ENCODE peak calls at places on chromosomes 12 and 14, in four cellular contexts. X is lung, U is neural crest cell, P is mesothelial cell of epicardium. B is an unnamed sample.

GRCh38 chr12:104998423-104999346 is 12.6 kb downstream of the NOPCHAP1 start:
- DNase-seq in X (peak), U (no peak), P (no peak), B (no peak)

GRCh38 chr12:55676707-55677106 is 31.0 kb downstream of the ITGA7 start:
- DNase-seq in X (no peak), U (no peak), P (no peak), B (no peak)

GRCh38 chr12:128337456-128338160 is 70.6 kb downstream of the TMEM132C start:
- DNase-seq in X (no peak), U (no peak), P (no peak), B (no peak)

GRCh38 chr12:130911193-130911592 is 39.3 kb downstream of the RAN start:
- DNase-seq in X (no peak), U (no peak), P (no peak), B (no peak)

GRCh38 chr14:56118611-56119181 is 485 bp downstream of the PELI2 start:
- DNase-seq in X (no peak), U (no peak), P (peak), B (peak)

GRCh38 chr12:95262808-95263207 is 45.2 kb downstream of the VEZT start:
- DNase-seq in X (no peak), U (no peak), P (no peak), B (no peak)

GRCh38 chr12:75603475-75603874 is 92.1 kb upstream of the KRR1 start:
- DNase-seq in X (no peak), U (no peak), P (no peak), B (no peak)

GRCh38 chr12:30847259-30847658 is 79.3 kb upstream of the TSPAN11 start:
- DNase-seq in X (no peak), U (no peak), P (no peak), B (no peak)

GRCh38 chr12:15693233-15693911 is 95.8 kb downstream of the EPS8 start:
- DNase-seq in X (no peak), U (no peak), P (no peak), B (no peak)

GRCh38 chr12:3672113-3672509 is 80.8 kb downstream of the CRACR2A start:
- DNase-seq in X (no peak), U (no peak), P (no peak), B (no peak)

GRCh38 chr12:68871899-68872298 is 61.1 kb downstream of the CPM start:
- DNase-seq in X (no peak), U (no peak), P (no peak), B (peak)

GRCh38 chr12:26845057-26845666 is 12.2 kb upstream of the ITPR2 start:
- DNase-seq in X (peak), U (peak), P (no peak), B (no peak)

GRCh38 chr12:5783274-5783920 is 161.7 kb downstream of the ANO2 start:
- DNase-seq in X (peak), U (no peak), P (no peak), B (peak)

GRCh38 chr12:132250707-132251106 is 78.7 kb downstream of the GALNT9 start:
- DNase-seq in X (no peak), U (no peak), P (no peak), B (no peak)

GRCh38 chr14:60079723-60080122 is 12.0 kb upstream of the PCNX4 start:
- DNase-seq in X (no peak), U (no peak), P (no peak), B (no peak)

GRCh38 chr12:115322275-115322674 is 638.3 kb upstream of the TBX3 start:
- DNase-seq in X (no peak), U (no peak), P (no peak), B (no peak)

GRCh38 chr12:57242691-57243454 is 8.1 kb downstream of the STAC3 start:
- DNase-seq in X (no peak), U (peak), P (peak), B (no peak)

GRCh38 chr12:112716099-112717093 is 75.2 kb upstream of the RPH3A start:
- DNase-seq in X (no peak), U (peak), P (no peak), B (no peak)

GRCh38 chr12:66964629-66965028 is 285.8 kb upstream of the GRIP1 start:
- DNase-seq in X (no peak), U (no peak), P (no peak), B (no peak)

GRCh38 chr12:66960704-66961690 is 282.1 kb upstream of the GRIP1 start:
- DNase-seq in X (no peak), U (no peak), P (no peak), B (no peak)

GRCh38 chr12:66963901-66964300 is 285.0 kb upstream of the GRIP1 start:
- DNase-seq in X (no peak), U (no peak), P (no peak), B (no peak)

GRCh38 chr12:66959276-66959675 is 280.4 kb upstream of the GRIP1 start:
- DNase-seq in X (no peak), U (no peak), P (no peak), B (no peak)

DNA sequence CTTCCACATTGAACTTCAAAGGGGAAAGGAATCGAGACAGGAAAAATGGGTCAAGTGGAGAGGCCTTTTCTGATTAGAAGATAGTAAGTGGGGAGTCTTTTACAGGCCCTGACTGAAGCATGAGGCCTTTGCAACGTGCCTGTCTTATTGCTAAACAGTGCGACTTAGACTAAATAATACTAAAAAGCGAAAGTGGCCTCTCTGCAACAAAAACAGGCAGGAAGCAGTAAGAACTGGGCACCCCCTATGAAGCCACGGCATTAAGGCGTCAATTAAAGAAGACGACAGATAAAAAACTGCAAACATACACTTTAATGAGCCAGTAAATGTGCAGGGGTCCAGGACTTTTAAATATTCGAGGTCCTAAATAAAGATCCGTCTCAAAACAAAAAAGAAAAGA is 283.4 kb upstream of the GRIP1 start:
- DNase-seq in X (no peak), U (no peak), P (no peak), B (no peak)
- TF ChIP-seq CTCF in X (no peak), U (no peak), P (no peak), B (no peak)

GRCh38 chr12:67151891-67152290 is 117.3 kb upstream of the CAND1 start:
- DNase-seq in X (no peak), U (no peak), P (no peak), B (no peak)
- TF ChIP-seq CTCF in X (no peak), U (no peak), P (no peak), B (no peak)

GRCh38 chr14:72710212-72710611 is 183.7 kb downstream of the DPF3 start:
- DNase-seq in X (no peak), U (no peak), P (no peak), B (no peak)

GRCh38 chr14:72711936-72712335 is 182.0 kb downstream of the DPF3 start:
- DNase-seq in X (no peak), U (no peak), P (no peak), B (no peak)

GRCh38 chr14:72706485-72706884 is 187.4 kb downstream of the DPF3 start:
- DNase-seq in X (no peak), U (no peak), P (no peak), B (no peak)

GRCh38 chr14:72704507-72704906 is 189.4 kb downstream of the DPF3 start:
- DNase-seq in X (no peak), U (no peak), P (no peak), B (no peak)

DNA sequence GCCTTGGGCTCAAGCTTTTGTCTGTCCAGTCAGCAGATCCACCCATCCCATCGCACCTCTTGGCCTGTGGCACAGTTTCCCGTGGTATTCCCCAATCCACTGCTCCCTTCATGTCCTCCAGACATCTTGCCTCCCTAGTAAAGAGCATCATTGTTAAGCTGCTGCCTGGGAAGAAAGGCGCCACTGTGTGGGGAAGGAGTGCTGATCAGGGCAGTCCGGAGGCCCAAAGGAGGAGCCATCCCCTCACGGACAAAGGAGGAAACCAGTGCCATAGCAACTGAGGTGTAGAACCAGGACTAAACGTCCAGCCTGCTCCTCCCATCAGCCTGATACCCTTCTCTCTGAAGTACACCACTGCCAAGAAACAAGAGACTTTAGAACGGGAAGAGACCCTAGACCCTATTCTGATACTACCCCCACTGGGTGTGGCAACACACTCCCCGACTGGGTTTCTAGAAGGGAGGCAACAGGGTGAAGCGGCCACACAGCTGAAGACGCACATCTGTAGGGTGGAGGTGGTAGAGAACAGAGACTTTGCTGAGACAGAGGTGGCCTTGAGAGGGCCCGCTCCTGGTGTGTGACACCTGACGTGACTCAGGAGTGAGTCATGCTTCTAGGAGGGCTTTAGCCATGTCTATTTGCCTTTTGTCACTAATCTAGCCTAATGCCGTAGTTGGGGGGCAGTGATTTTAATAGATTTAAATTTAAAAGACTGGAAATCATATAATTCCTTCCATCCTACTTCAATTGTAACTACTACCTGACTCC is 185.0 kb downstream of the DPF3 start:
- DNase-seq in X (no peak), U (peak), P (no peak), B (no peak)
- TF ChIP-seq CTCF in X (no peak), U (no peak), P (no peak), B (no peak)

GRCh38 chr14:67571275-67571990 is 28.6 kb downstream of the PIGH start:
- DNase-seq in X (peak), U (peak), P (no peak), B (no peak)
- TF ChIP-seq CTCF in X (peak), U (peak), P (peak), B (peak)

GRCh38 chr14:61394542-61394941 is 73.2 kb downstream of the PRKCH start:
- DNase-seq in X (no peak), U (no peak), P (no peak), B (no peak)
- TF ChIP-seq CTCF in X (no peak), U (no peak), P (no peak), B (no peak)

GRCh38 chr12:67391034-67391433 is 121.9 kb downstream of the CAND1 start:
- DNase-seq in X (no peak), U (no peak), P (no peak), B (no peak)

GRCh38 chr12:67391656-67392055 is 122.5 kb downstream of the CAND1 start:
- DNase-seq in X (no peak), U (no peak), P (no peak), B (no peak)

GRCh38 chr12:67394600-67394999 is 125.4 kb downstream of the CAND1 start:
- DNase-seq in X (no peak), U (no peak), P (no peak), B (no peak)
- TF ChIP-seq CTCF in X (no peak), U (no peak), P (no peak), B (peak)

DNA sequence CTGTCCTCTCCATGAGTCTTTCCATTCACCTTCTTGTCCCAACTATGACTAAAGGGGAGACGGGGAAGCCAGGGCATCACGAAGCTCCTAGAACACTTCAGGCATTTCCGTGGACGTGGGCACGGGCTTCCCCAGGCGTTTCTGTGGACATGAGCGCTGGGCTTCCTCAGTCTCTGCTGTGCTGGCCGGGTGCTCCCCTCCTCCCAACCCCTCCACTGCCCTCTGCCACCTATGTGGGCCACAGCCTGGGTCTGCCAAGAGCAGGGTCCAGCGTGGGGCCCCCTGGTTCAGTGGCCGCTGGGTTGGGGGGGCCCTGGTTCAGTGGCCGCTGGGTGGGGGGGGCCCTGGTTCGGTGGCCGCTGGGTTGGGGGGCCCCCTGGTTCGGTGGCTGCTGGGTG is 14.8 kb downstream of the HIP1R start:
- DNase-seq in X (no peak), U (no peak), P (no peak), B (no peak)
- TF ChIP-seq CTCF in X (no peak), U (no peak), P (no peak), B (no peak)